ENCODE peak calls at places on chromosomes 1 and 21, in ten cellular contexts. X is aorta, L is brain microvascular endothelial cell, D is PC-3, O is esophagus muscularis mucosa, J is fibroblast of lung, S is heart left ventricle, M is endothelial cell of umbilical vein, E is K562, I is mucosa of descending colon. N is an unnamed sample.

GRCh38 chr1:93623875-93624274 is 57.8 kb downstream of the BCAR3 start:
- DNase-seq in X (no peak), L (peak; percentile 54), D (peak; percentile 67), O (no peak), J (peak; percentile 88), S (no peak), M (peak; percentile 89), E (no peak), I (no peak), N (no peak)

GRCh38 chr1:42692461-42692860 is 10.2 kb downstream of the YBX1 start:
- DNase-seq in X (no peak), L (no peak), D (peak; percentile 22), O (no peak), J (no peak), S (no peak), M (no peak), E (no peak), I (peak; percentile 69), N (no peak)

GRCh38 chr1:163656367-163656766 is 334.6 kb downstream of the NUF2 start:
- DNase-seq in X (no peak), L (no peak), D (no peak), O (no peak), J (no peak), S (no peak), M (no peak), E (no peak), I (no peak), N (no peak)

GRCh38 chr21:42533963-42534355 is 20.3 kb downstream of the SLC37A1 start:
- DNase-seq in X (no peak), L (no peak), D (no peak), O (no peak), J (no peak), S (no peak), M (no peak), E (no peak), I (no peak), N (no peak)

GRCh38 chr1:26697441-26697977 is 1.7 kb downstream of the ARID1A start:
- DNase-seq in X (no peak), L (no peak), D (no peak), O (no peak), J (no peak), S (no peak), M (no peak), E (peak; percentile 40), I (no peak), N (no peak)

GRCh38 chr1:180571060-180571831 is 12.5 kb downstream of the OVAAL start:
- DNase-seq in X (no peak), L (no peak), D (peak; percentile 10), O (no peak), J (peak; percentile 79), S (no peak), M (no peak), E (no peak), I (no peak), N (no peak)

GRCh38 chr1:61247051-61247854 is 164.9 kb downstream of the NFIA start:
- DNase-seq in X (no peak), L (no peak), D (no peak), O (no peak), J (no peak), S (no peak), M (no peak), E (peak; percentile 44), I (no peak), N (no peak)

GRCh38 chr1:110173466-110174117 is 23.3 kb downstream of the SLC6A17 start:
- DNase-seq in X (no peak), L (no peak), D (no peak), O (no peak), J (no peak), S (no peak), M (no peak), E (no peak), I (no peak), N (no peak)

GRCh38 chr1:26833432-26834405 is 7.2 kb downstream of the ZDHHC18 start:
- DNase-seq in X (no peak), L (no peak), D (no peak), O (no peak), J (no peak), S (peak; percentile 40), M (no peak), E (no peak), I (peak; percentile 70), N (peak; percentile 82)

GRCh38 chr1:2583871-2584341 is 2.7 kb upstream of the PRXL2B start:
- DNase-seq in X (peak; percentile 43), L (no peak), D (no peak), O (no peak), J (no peak), S (peak; percentile 32), M (no peak), E (no peak), I (peak; percentile 54), N (peak; percentile 80)

GRCh38 chr1:2583331-2583791 is 3.2 kb upstream of the PRXL2B start:
- DNase-seq in X (no peak), L (no peak), D (no peak), O (no peak), J (no peak), S (peak; percentile 14), M (no peak), E (no peak), I (no peak), N (no peak)

GRCh38 chr1:2586154-2587070 is at the start of gene PRXL2B:
- DNase-seq in X (peak; percentile 100), L (peak; percentile 99), D (peak; percentile 99), O (peak; percentile 100), J (peak; percentile 98), S (peak; percentile 100), M (peak; percentile 98), E (peak; percentile 99), I (peak; percentile 99), N (peak; percentile 100)

GRCh38 chr1:2585318-2586092 is 1.1 kb upstream of the PRXL2B start:
- DNase-seq in X (peak; percentile 83), L (no peak), D (peak; percentile 38), O (peak; percentile 94), J (peak; percentile 35), S (peak; percentile 86), M (peak; percentile 54), E (peak; percentile 92), I (peak; percentile 90), N (peak; percentile 77)

GRCh38 chr1:2584822-2585317 is 1.7 kb upstream of the PRXL2B start:
- DNase-seq in X (peak; percentile 30), L (no peak), D (no peak), O (no peak), J (no peak), S (peak; percentile 25), M (no peak), E (no peak), I (no peak), N (no peak)
- H3K36me3 ChIP-seq in X (no peaks in the 10 kb centered on the region), L (no peaks in the 10 kb centered on the region), D (peaks cover 2% of the 10 kb centered on the region), O (peaks cover 17% of the 10 kb centered on the region), J (no peaks in the 10 kb centered on the region), S (no peaks in the 10 kb centered on the region), M (peaks cover 3% of the 10 kb centered on the region), E (peaks cover 4% of the 10 kb centered on the region), I (peaks cover 2% of the 10 kb centered on the region), N (no peaks in the 10 kb centered on the region)

GRCh38 chr21:45550552-45551210 is 8.4 kb upstream of the SLC19A1 start:
- DNase-seq in X (peak; percentile 73), L (no peak), D (no peak), O (no peak), J (no peak), S (no peak), M (no peak), E (peak; percentile 28), I (no peak), N (peak; percentile 42)
- H3K36me3 ChIP-seq in X (no peaks in the 10 kb centered on the region), L (no peaks in the 10 kb centered on the region), D (no peaks in the 10 kb centered on the region), O (no peaks in the 10 kb centered on the region), J (no peaks in the 10 kb centered on the region), S (no peaks in the 10 kb centered on the region), M (no peaks in the 10 kb centered on the region), E (no peaks in the 10 kb centered on the region), I (no peaks in the 10 kb centered on the region), N (no peaks in the 10 kb centered on the region)

GRCh38 chr1:53957231-53957818 is 11.2 kb downstream of the LRRC42 start:
- DNase-seq in X (no peak), L (no peak), D (peak; percentile 63), O (no peak), J (peak; percentile 75), S (no peak), M (no peak), E (peak; percentile 51), I (peak; percentile 21), N (no peak)
- H3K36me3 ChIP-seq in X (peaks cover 11% of the 10 kb centered on the region), L (peaks cover 30% of the 10 kb centered on the region), D (peaks cover 22% of the 10 kb centered on the region), O (peaks cover 66% of the 10 kb centered on the region), J (peaks cover 8% of the 10 kb centered on the region), S (peaks cover 89% of the 10 kb centered on the region), M (peaks cover 14% of the 10 kb centered on the region), E (peaks cover 80% of the 10 kb centered on the region), I (no peaks in the 10 kb centered on the region), N (peaks cover 1% of the 10 kb centered on the region)

GRCh38 chr1:33330906-33331305 is 10.0 kb upstream of the A3GALT2 start:
- DNase-seq in X (no peak), L (no peak), D (no peak), O (no peak), J (no peak), S (no peak), M (no peak), E (no peak), I (no peak), N (no peak)
- H3K36me3 ChIP-seq in X (peaks cover 1% of the 10 kb centered on the region), L (peaks cover 92% of the 10 kb centered on the region), D (peaks cover 92% of the 10 kb centered on the region), O (peaks cover 79% of the 10 kb centered on the region), J (peaks cover 52% of the 10 kb centered on the region), S (peaks cover 77% of the 10 kb centered on the region), M (peaks cover 36% of the 10 kb centered on the region), E (peaks cover 92% of the 10 kb centered on the region), I (peaks cover 20% of the 10 kb centered on the region), N (peaks cover 40% of the 10 kb centered on the region)

GRCh38 chr1:12007204-12007603 is 12.1 kb upstream of the MIIP start:
- DNase-seq in X (no peak), L (no peak), D (no peak), O (no peak), J (no peak), S (no peak), M (no peak), E (no peak), I (no peak), N (no peak)
- H3K36me3 ChIP-seq in X (peaks cover 6% of the 10 kb centered on the region), L (peaks cover 89% of the 10 kb centered on the region), D (peaks cover 58% of the 10 kb centered on the region), O (peaks cover 100% of the 10 kb centered on the region), J (peaks cover 41% of the 10 kb centered on the region), S (peaks cover 91% of the 10 kb centered on the region), M (peaks cover 17% of the 10 kb centered on the region), E (peaks cover 87% of the 10 kb centered on the region), I (peaks cover 19% of the 10 kb centered on the region), N (peaks cover 26% of the 10 kb centered on the region)

GRCh38 chr21:44054710-44055109 is 42.6 kb downstream of the TRAPPC10 start:
- DNase-seq in X (no peak), L (peak; percentile 65), D (no peak), O (no peak), J (peak; percentile 78), S (no peak), M (no peak), E (no peak), I (no peak), N (no peak)
- H3K36me3 ChIP-seq in X (no peaks in the 10 kb centered on the region), L (peaks cover 10% of the 10 kb centered on the region), D (peaks cover 26% of the 10 kb centered on the region), O (peaks cover 55% of the 10 kb centered on the region), J (peaks cover 5% of the 10 kb centered on the region), S (peaks cover 52% of the 10 kb centered on the region), M (peaks cover 14% of the 10 kb centered on the region), E (peaks cover 96% of the 10 kb centered on the region), I (no peaks in the 10 kb centered on the region), N (peaks cover 14% of the 10 kb centered on the region)

N was measured in naive thymus-derived CD4-positive, alpha-beta T cell.